ENCODE peak calls at places on chromosomes 2 and 18, in seven cellular contexts. G is Peyer's patch; W is CD8-positive, alpha-beta memory T cell; N is stimulated activated CD8-positive, alpha-beta memory T cell treated with anti-CD3 and anti-CD28 coated beads, Interleukin-4, amount 100 ng/mL, for 1 hour; R is hypothalamus; H is esophagus muscularis mucosa; L is Caco-2. U is an unnamed sample.

GRCh38 chr2:2902551-2903216 is 474.9 kb downstream of the EIPR1 start:
- DNase-seq in R (no peak), W (no peak), N (no peak), H (peak), G (no peak), L (no peak), U (peak)

GRCh38 chr18:2223859-2224258 is 347.4 kb downstream of the METTL4 start:
- DNase-seq in R (no peak), L (no peak), N (no peak), G (no peak), W (no peak), H (no peak), U (no peak)

GRCh38 chr18:2597639-2598038 is 26.3 kb downstream of the NDC80 start:
- DNase-seq in W (no peak), N (no peak), H (no peak), G (no peak), R (no peak), L (no peak), U (no peak)

GRCh38 chr18:50410008-50410407 is 35.2 kb downstream of the SKA1 start:
- DNase-seq in N (no peak), H (no peak), W (no peak), R (no peak), G (no peak), L (no peak), U (no peak)

GRCh38 chr2:191936882-191937405 is 90.1 kb upstream of the CAVIN2 start:
- DNase-seq in W (no peak), N (no peak), L (no peak), G (no peak), R (no peak), H (no peak), U (peak)

GRCh38 chr2:28348149-28348567 is 44.5 kb upstream of the FOSL2 start:
- DNase-seq in L (no peak), G (no peak), R (no peak), H (no peak), W (peak), N (peak), U (no peak)

GRCh38 chr2:157489981-157490380 is 46.1 kb upstream of the CYTIP start:
- DNase-seq in W (no peak), L (no peak), G (no peak), N (no peak), H (no peak), R (no peak), U (no peak)

GRCh38 chr2:106582431-106583143 is 95.4 kb downstream of the CD8B2 start:
- DNase-seq in H (peak), W (peak), N (peak), G (peak), L (peak), R (peak), U (peak)

GRCh38 chr2:73043279-73043678 is 28.2 kb downstream of the SFXN5 start:
- DNase-seq in G (no peak), R (no peak), N (no peak), W (no peak), H (no peak), L (no peak), U (no peak)

GRCh38 chr2:96637385-96638143 is 548 bp downstream of the KANSL3 start:
- DNase-seq in H (peak), N (peak), G (peak), W (peak), L (peak), R (peak), U (peak)

GRCh38 chr2:160614391-160614790 is 120.8 kb upstream of the RBMS1 start:
- DNase-seq in W (no peak), G (no peak), L (no peak), N (no peak), R (no peak), H (no peak), U (no peak)

GRCh38 chr2:156430978-156431358 is 5.2 kb upstream of the GPD2 start:
- DNase-seq in W (no peak), R (no peak), H (no peak), N (no peak), L (no peak), G (no peak), U (no peak)

GRCh38 chr2:162317058-162317742 is 1.3 kb downstream of the IFIH1 start:
- DNase-seq in N (no peak), H (no peak), R (no peak), G (no peak), L (no peak), W (no peak), U (no peak)

GRCh38 chr2:152106464-152106863 is 7.6 kb upstream of the CACNB4 start:
- DNase-seq in N (no peak), L (no peak), H (no peak), G (no peak), R (no peak), W (no peak), U (no peak)